ENCODE peak calls at places on chromosomes 1 and 21, in nine cellular contexts. S is IMR-90, O is heart right ventricle, Q is kidney, Y is tibial artery, C is thyroid gland, J is fibroblast of lung, B is thoracic aorta, T is AG04450. L is an unnamed sample.

GRCh38 chr1:97137862-97138514 is 416.4 kb downstream of the PTBP2 start:
- DNase-seq in Y (no peak), B (no peak), O (peak; percentile 63), Q (no peak), S (peak; percentile 78), T (no peak), C (peak; percentile 4), J (peak; percentile 84), L (peak; percentile 79)

GRCh38 chr1:36137776-36138175 is 11.5 kb downstream of the TRAPPC3 start:
- DNase-seq in S (no peak), T (no peak), J (no peak), O (no peak), Q (no peak), C (no peak), Y (no peak), B (no peak), L (no peak)

GRCh38 chr1:99680258-99680657 is 34.3 kb downstream of the PALMD start:
- DNase-seq in Q (no peak), J (peak; percentile 41), T (no peak), O (no peak), Y (no peak), S (peak; percentile 43), C (no peak), B (no peak), L (peak; percentile 40)

GRCh38 chr21:34029724-34030528 is 43.5 kb upstream of the MRPS6 start:
- DNase-seq in T (peak; percentile 16), S (peak; percentile 82), Q (no peak), B (no peak), J (peak; percentile 89), Y (no peak), C (peak; percentile 22), O (peak; percentile 46), L (peak; percentile 86)

GRCh38 chr21:45982256-45982757 is 737 bp downstream of the COL6A1 start:
- DNase-seq in C (peak; percentile 21), O (no peak), B (no peak), S (no peak), Q (peak; percentile 86), T (no peak), J (no peak), Y (peak; percentile 81), L (no peak)

GRCh38 chr1:202844259-202844658 is 33.5 kb downstream of the PCAT6 start:
- DNase-seq in T (no peak), Y (no peak), B (no peak), S (no peak), C (no peak), J (no peak), Q (no peak), O (no peak), L (no peak)

GRCh38 chr1:193799948-193800690 is 613.7 kb upstream of the B3GALT2 start:
- DNase-seq in J (no peak), B (no peak), Q (no peak), C (no peak), O (no peak), T (no peak), Y (no peak), S (peak; percentile 8), L (no peak)

GRCh38 chr21:43803558-43804300 is 14.4 kb downstream of the RRP1 start:
- DNase-seq in Y (peak; percentile 64), B (no peak), O (no peak), T (no peak), S (no peak), Q (no peak), J (no peak), C (no peak), L (no peak)

GRCh38 chr1:162913345-162913744 is 52.4 kb upstream of the CCDC190 start:
- DNase-seq in Y (no peak), C (no peak), O (no peak), S (no peak), J (no peak), T (no peak), Q (no peak), B (no peak), L (no peak)
- H3K27ac ChIP-seq in Y (no peak overlapping the region), C (no peak overlapping the region), O (no peak overlapping the region), S (no peak overlapping the region), J (no peak overlapping the region), T (no peak overlapping the region), Q (no peak overlapping the region), B (no peak overlapping the region), L (no peak overlapping the region)

GRCh38 chr1:4657244-4657789 is 2.9 kb downstream of the AJAP1 start:
- DNase-seq in T (no peak), S (no peak), Q (no peak), O (no peak), Y (no peak), J (no peak), B (no peak), C (no peak), L (no peak)

GRCh38 chr1:4653796-4654715 is at the start of gene AJAP1:
- DNase-seq in Y (no peak), C (no peak), O (no peak), B (no peak), Q (no peak), J (no peak), S (no peak), T (no peak), L (no peak)

GRCh38 chr1:4654764-4655673 is 610 bp downstream of the AJAP1 start:
- DNase-seq in T (no peak), O (no peak), Y (no peak), S (no peak), Q (no peak), B (no peak), J (no peak), C (no peak), L (no peak)

GRCh38 chr1:4656533-4657140 is 2.2 kb downstream of the AJAP1 start:
- DNase-seq in Y (no peak), S (no peak), O (no peak), J (no peak), Q (no peak), T (no peak), C (no peak), B (no peak), L (no peak)

DNA sequence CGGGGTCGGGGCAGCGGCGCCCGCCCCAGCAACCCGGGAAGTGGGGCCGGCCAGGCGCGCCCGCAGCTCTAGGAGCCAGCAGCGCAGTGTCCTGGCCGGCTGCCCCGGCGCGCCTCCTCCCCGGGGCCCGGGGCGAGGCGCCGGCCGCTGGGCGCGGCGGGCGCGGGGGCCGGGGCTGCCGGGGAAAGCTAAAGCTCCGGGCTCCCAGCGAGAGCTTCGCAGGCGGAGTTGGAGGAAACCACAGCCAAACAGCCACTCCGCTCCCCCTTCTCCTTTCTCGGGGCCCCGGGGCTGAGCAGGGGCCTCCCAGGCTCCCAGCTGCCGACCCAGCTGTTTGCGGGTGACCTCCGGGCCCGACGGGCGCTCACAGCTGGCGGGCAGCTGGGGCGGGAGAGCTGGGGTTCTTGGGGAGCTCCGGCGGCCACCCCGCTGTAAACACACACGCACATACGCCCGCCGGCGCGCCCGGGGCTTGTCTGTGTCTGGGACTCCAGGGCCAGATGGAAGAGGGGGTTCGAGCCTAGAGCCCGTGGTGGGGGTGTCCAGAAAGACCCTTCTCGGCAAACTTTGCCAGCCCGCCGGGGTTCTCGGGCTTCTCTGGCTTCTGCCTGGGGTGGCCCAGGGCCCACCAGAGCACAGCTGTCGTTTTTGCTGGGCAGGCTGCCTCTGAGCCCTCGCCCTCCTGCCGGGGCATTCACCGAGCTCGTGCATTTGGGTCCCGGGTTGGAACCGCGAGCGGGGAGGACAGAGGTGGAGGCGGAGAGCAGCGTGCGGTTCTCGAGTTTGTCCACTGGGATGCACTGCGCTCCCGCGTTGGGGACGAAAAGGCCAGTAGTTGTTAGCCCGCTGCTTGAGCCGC is 1.5 kb downstream of the AJAP1 start:
- DNase-seq in O (peak; percentile 52), Y (no peak), J (no peak), S (no peak), Q (peak; percentile 84), B (no peak), T (no peak), C (peak; percentile 59), L (peak; percentile 62)
- H3K4me3 ChIP-seq in O (peak overlapping the region; percentile 26), Y (peak overlapping the region; percentile 36), J (no peak overlapping the region), S (no peak overlapping the region), Q (peak overlapping the region; percentile 38), B (no peak overlapping the region), T (no peak overlapping the region), C (peak overlapping the region; percentile 23), L (peak overlapping the region; percentile 57)

DNA sequence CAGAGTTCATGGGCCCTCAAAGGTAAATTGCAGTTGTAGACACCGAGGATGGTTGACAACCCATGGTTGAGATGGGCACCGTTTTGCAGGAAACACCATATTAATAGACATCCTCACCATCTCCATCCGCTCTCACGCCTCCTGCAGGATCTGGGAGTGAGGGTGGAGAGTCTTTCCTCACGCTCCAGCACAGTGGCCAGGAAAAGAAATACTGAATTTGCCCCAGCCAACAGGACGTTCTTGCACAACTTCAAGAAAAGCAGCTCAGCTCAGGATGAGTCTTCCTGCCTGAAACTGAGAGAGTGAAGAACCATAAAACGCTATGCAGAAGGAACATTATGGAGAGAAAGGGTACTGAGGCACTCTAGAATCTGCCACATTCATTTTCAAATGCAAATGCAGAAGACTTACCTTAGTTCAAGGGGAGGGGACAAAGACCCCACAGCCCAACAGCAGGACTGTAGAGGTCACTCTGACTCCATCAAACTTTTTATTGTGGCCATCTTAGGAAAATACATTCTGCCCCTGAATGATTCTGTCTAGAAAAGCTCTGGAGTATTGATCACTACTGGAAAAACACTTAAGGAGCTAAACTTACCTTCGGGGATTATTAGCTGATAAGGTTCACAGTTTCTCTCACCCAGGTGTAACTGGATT is 9.3 kb downstream of the SLAMF8 start:
- DNase-seq in O (no peak), J (no peak), S (no peak), Y (no peak), Q (no peak), B (no peak), T (no peak), C (no peak), L (no peak)
- TF ChIP-seq CTCF in O (peak; percentile 28), J (no peak), S (peak; percentile 23), Y (no peak), Q (no peak), B (no peak), T (peak; percentile 21), C (no peak), L (peak; percentile 41)

GRCh38 chr1:38296047-38296446 is 249.5 kb upstream of the POU3F1 start:
- DNase-seq in Q (no peak), O (no peak), Y (no peak), T (no peak), S (no peak), J (no peak), C (no peak), B (no peak), L (no peak)

GRCh38 chr1:38301040-38301439 is 254.4 kb upstream of the POU3F1 start:
- DNase-seq in S (no peak), C (no peak), T (no peak), J (no peak), Q (no peak), B (no peak), O (no peak), Y (no peak), L (no peak)

GRCh38 chr1:38297246-38297645 is 250.7 kb upstream of the POU3F1 start:
- DNase-seq in Q (no peak), B (no peak), O (no peak), T (no peak), Y (no peak), S (no peak), J (no peak), C (no peak), L (no peak)

GRCh38 chr1:38297852-38298251 is 251.3 kb upstream of the POU3F1 start:
- DNase-seq in Y (no peak), S (no peak), J (no peak), C (no peak), O (no peak), B (no peak), Q (no peak), T (no peak), L (no peak)

DNA sequence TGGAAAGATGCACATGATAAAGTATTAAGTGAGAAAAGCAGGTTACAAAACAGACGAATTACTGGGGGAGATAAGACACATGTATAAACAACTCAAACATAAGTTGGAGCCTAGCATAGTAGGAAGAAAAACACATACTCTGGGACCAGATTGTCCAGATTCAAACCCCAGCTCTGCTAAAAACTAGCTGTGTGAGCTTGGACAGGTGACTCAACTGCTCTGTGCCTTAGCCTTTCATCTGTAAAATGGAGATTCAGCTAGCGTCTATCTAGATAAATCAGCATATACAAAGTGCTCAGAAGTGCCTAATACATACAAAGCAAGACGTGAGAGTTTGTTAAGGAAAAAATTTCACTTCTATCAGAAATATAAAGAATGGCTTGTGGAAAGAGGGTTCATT is 254.0 kb upstream of the POU3F1 start:
- DNase-seq in Q (no peak), S (no peak), T (no peak), O (no peak), C (no peak), J (no peak), B (no peak), Y (no peak), L (no peak)
- H3K27ac ChIP-seq in Q (no peak overlapping the region), S (no peak overlapping the region), T (no peak overlapping the region), O (no peak overlapping the region), C (no peak overlapping the region), J (no peak overlapping the region), B (no peak overlapping the region), Y (no peak overlapping the region), L (no peak overlapping the region)